ENCODE peak calls at places on chromosomes 2 and 18, in nine cellular contexts. J, F, K, Y, Q, B, A, G and W are unnamed samples. For H3K27me3, the result is how much of the 10 kb centered on the place peaks cover.

GRCh38 chr2:47534179-47534919 is 131.4 kb downstream of the MSH2 start:
- DNase-seq in J (no peak), G (no peak), A (no peak), F (peak), Y (no peak), B (peak), K (peak), Q (no peak), W (no peak)

GRCh38 chr18:48563027-48563426 is 24.2 kb downstream of the CTIF start:
- DNase-seq in K (no peak), Q (no peak), J (no peak), A (no peak), Y (no peak), F (peak), G (no peak), B (no peak), W (no peak)

GRCh38 chr2:219551863-219552381 is 8.1 kb downstream of the TMEM198 start:
- DNase-seq in Y (no peak), A (peak), G (no peak), F (no peak), Q (no peak), J (no peak), B (peak), K (no peak), W (no peak)

GRCh38 chr2:151973901-151974199 is 125.0 kb downstream of the CACNB4 start:
- DNase-seq in K (no peak), A (no peak), Y (no peak), Q (no peak), G (no peak), F (no peak), B (no peak), J (no peak), W (no peak)

GRCh38 chr18:11850821-11851155 is 425 bp upstream of the CHMP1B start:
- DNase-seq in F (no peak), K (no peak), Y (no peak), J (no peak), Q (no peak), B (no peak), G (no peak), A (no peak), W (no peak)

GRCh38 chr2:111634050-111634784 is 249.8 kb downstream of the ANAPC1 start:
- DNase-seq in Y (no peak), F (no peak), G (no peak), B (no peak), Q (no peak), K (no peak), J (no peak), A (no peak), W (no peak)

GRCh38 chr2:85243101-85244072 is 84.4 kb downstream of the TGOLN2 start:
- DNase-seq in A (peak), F (peak), B (peak), Y (no peak), G (no peak), Q (no peak), J (no peak), K (no peak), W (peak)

GRCh38 chr18:70433001-70433400 is 144.2 kb downstream of the SOCS6 start:
- DNase-seq in B (no peak), F (no peak), A (no peak), Q (no peak), K (no peak), Y (no peak), G (no peak), J (no peak), W (no peak)

GRCh38 chr2:207163053-207163814 is 2.5 kb downstream of the KLF7 start:
- DNase-seq in Q (no peak), F (peak), G (peak), A (no peak), B (peak), K (no peak), J (peak), Y (no peak), W (no peak)

GRCh38 chr18:23967321-23968089 is 47.0 kb upstream of the TTC39C start:
- DNase-seq in K (no peak), F (no peak), A (peak), J (no peak), G (no peak), B (no peak), Y (no peak), Q (no peak), W (no peak)

GRCh38 chr2:3305431-3305830 is 72.2 kb downstream of the EIPR1 start:
- DNase-seq in K (no peak), B (no peak), Y (no peak), Q (peak), J (no peak), A (peak), F (no peak), G (no peak), W (no peak)

GRCh38 chr2:118119158-118119715 is 31.0 kb downstream of the INSIG2 start:
- DNase-seq in K (no peak), G (no peak), J (no peak), F (no peak), B (no peak), A (no peak), Y (no peak), Q (no peak), W (no peak)

DNA sequence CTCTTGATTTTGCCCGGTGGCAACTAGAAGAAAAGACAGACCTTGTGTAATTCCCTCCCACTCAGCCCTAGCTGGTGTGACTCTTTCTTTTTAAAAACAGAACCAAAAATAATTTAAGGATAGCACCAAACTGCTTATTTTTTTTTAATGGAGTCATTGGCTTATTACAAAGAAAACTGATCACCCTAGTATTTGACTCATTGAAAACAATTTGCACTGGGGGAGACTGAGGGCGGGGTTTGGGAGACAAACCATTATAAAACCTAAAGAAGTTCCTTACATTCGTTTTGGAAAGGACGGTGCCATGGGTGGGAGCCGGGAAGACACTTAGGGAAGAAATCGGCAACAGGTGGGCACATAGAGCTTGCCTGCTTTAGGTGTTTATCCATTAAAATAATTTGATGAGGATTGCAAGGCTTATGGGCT is 2.5 kb downstream of the PAX3 start:
- DNase-seq in B (no peak), F (no peak), A (no peak), K (no peak), J (no peak), Y (no peak), G (no peak), Q (no peak), W (no peak)
- H3K27me3 ChIP-seq in B (half or more), F (half or more), A (half or more), K (under half), J (under half), Y (half or more), G (half or more), Q (half or more), W (half or more)

DNA sequence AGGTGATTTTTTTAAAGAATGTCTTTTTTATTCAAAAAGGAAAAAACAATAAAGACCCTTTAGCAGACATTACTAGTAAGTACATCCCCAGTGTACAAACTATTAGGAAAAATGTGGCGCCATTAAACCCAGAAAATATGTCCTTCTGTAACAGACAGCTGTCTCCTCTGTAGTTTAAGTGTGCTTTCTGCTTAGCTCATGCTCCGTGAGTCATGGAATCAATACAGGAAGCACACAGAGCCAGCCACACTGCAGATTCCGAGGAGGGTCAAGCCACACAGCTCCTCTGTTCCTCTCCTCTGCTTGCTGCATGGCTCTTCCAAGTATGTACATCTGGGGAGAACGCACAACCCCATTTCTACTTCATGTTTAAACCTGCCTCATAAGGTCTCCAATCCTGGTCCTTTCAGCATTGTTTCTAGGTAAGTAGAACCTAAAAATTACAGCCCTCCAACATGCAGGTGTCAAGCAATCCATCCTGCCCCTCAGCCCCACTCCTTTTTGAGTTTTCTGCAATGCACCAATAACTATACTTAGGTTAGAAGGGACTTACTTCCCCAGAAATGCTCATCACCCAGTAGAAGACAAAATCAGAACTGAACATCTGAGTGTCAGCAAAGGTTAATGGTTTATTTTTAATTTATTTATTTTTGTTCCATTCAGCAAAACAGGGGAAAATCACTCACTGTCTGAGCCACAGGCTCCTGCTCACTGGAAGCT is 37.5 kb downstream of the ACVR1 start:
- DNase-seq in K (peak), Q (peak), A (no peak), J (peak), Y (peak), F (peak), B (peak), G (no peak), W (peak)
- TF ChIP-seq POLR2A in K (no peak), Q (peak), A (no peak), J (no peak), Y (no peak), F (peak), B (no peak), G (no peak), W (peak)

GRCh38 chr2:203532957-203533695 is 2.0 kb downstream of the RAPH1 start:
- DNase-seq in G (no peak), K (no peak), Q (no peak), A (no peak), B (no peak), Y (no peak), J (no peak), F (peak), W (no peak)
- H3K27me3 ChIP-seq in G (under half), K (under half), Q (under half), A (under half), B (under half), Y (under half), J (under half), F (under half), W (under half)

GRCh38 chr18:63316612-63317555 is 2.7 kb downstream of the BCL2 start:
- DNase-seq in G (no peak), Q (no peak), K (no peak), Y (no peak), A (no peak), B (peak), F (no peak), J (no peak), W (no peak)
- TF ChIP-seq POLR2A in G (no peak), Q (no peak), K (no peak), Y (no peak), A (no peak), B (no peak), F (no peak), J (no peak), W (no peak)

GRCh38 chr18:78980279-78980771 is 707 bp downstream of the SALL3 start:
- DNase-seq in B (no peak), G (no peak), A (no peak), Y (peak), K (no peak), F (no peak), J (no peak), Q (no peak), W (no peak)
- H3K27me3 ChIP-seq in B (half or more), G (half or more), A (half or more), Y (under half), K (under half), F (half or more), J (under half), Q (under half), W (half or more)

DNA sequence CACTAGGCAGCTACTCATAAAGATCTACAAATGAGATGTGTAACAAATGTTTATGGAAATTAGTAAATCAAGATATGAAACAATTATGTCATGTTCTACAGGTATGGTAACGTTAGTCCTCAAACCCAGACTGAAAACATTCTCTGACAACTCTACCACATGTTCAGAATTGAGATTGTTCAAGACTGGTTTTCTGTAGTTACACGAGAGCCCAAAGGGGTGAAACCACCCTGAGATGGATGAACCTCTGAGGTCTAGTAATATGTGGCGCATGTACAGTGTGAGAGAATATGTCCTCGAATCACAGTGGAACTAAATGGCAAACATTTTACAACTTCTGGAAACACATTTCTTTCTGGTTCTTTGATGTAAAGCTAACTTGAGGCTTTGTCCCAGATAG is 614.3 kb downstream of the ZEB2 start:
- DNase-seq in Y (no peak), Q (no peak), K (no peak), A (no peak), J (no peak), B (no peak), F (no peak), G (no peak), W (no peak)
- TF ChIP-seq POLR2A in Y (no peak), Q (no peak), K (no peak), A (no peak), J (no peak), B (no peak), F (no peak), G (no peak), W (no peak)

GRCh38 chr2:238848566-238848940 is 668 bp downstream of the TWIST2 start:
- DNase-seq in Y (no peak), K (peak), J (no peak), B (no peak), G (no peak), F (no peak), Q (no peak), A (no peak), W (no peak)
- H3K27me3 ChIP-seq in Y (under half), K (under half), J (under half), B (half or more), G (half or more), F (under half), Q (under half), A (half or more), W (half or more)